ENCODE peak calls at places on chromosomes 6 and 20, in four cellular contexts. One of them, this sample, is unnamed.

GRCh38 chr20:47606414-47607207 is 104.9 kb downstream of the NCOA3 start:
- DNase-seq in fibroblast of lung: no peak
- DNase-seq in foreskin fibroblast: no peak
- DNase-seq in lung: peak; percentile 34
- DNase-seq in this sample: no peak

GRCh38 chr6:37538107-37538506 is 38.4 kb upstream of the CCDC167 start:
- DNase-seq in lung: no peak
- DNase-seq in fibroblast of lung: no peak
- DNase-seq in foreskin fibroblast: peak; percentile 31
- DNase-seq in this sample: peak; percentile 79

GRCh38 chr20:57746832-57747404 is 37.1 kb upstream of the PMEPA1 start:
- DNase-seq in fibroblast of lung: no peak
- DNase-seq in lung: no peak
- DNase-seq in foreskin fibroblast: no peak
- DNase-seq in this sample: no peak

GRCh38 chr20:3227936-3228749 is 10.8 kb downstream of the SLC4A11 start:
- DNase-seq in foreskin fibroblast: no peak
- DNase-seq in lung: no peak
- DNase-seq in fibroblast of lung: no peak
- DNase-seq in this sample: no peak

GRCh38 chr20:16020971-16021370 is 552.3 kb downstream of the KIF16B start:
- DNase-seq in foreskin fibroblast: peak; percentile 70
- DNase-seq in lung: no peak
- DNase-seq in fibroblast of lung: peak; percentile 2
- DNase-seq in this sample: no peak

GRCh38 chr6:2751871-2752270 is 1.1 kb upstream of the MYLK4 start:
- DNase-seq in lung: no peak
- DNase-seq in foreskin fibroblast: no peak
- DNase-seq in fibroblast of lung: no peak
- DNase-seq in this sample: no peak

GRCh38 chr6:22873531-22874136 is 304.3 kb downstream of the HDGFL1 start:
- DNase-seq in foreskin fibroblast: peak; percentile 27
- DNase-seq in fibroblast of lung: peak; percentile 35
- DNase-seq in lung: no peak
- DNase-seq in this sample: no peak

GRCh38 chr6:154122195-154122925 is 83.3 kb downstream of the OPRM1 start:
- DNase-seq in lung: no peak
- DNase-seq in fibroblast of lung: no peak
- DNase-seq in foreskin fibroblast: no peak
- DNase-seq in this sample: no peak

GRCh38 chr6:135555550-135555949 is 58.0 kb upstream of the AHI1 start:
- DNase-seq in fibroblast of lung: no peak
- DNase-seq in lung: no peak
- DNase-seq in foreskin fibroblast: no peak
- DNase-seq in this sample: peak; percentile 25

GRCh38 chr6:20647585-20647984 is 113.3 kb downstream of the CDKAL1 start:
- DNase-seq in foreskin fibroblast: no peak
- DNase-seq in fibroblast of lung: no peak
- DNase-seq in lung: no peak
- DNase-seq in this sample: no peak

GRCh38 chr6:137799950-137800568 is 67.0 kb upstream of the TNFAIP3 start:
- DNase-seq in lung: peak; percentile 41
- DNase-seq in foreskin fibroblast: peak; percentile 71
- DNase-seq in fibroblast of lung: peak; percentile 63
- DNase-seq in this sample: peak; percentile 55

GRCh38 chr6:73388800-73389512 is 5.7 kb upstream of the DDX43 start:
- DNase-seq in fibroblast of lung: peak; percentile 57
- DNase-seq in foreskin fibroblast: peak; percentile 82
- DNase-seq in lung: peak; percentile 66
- DNase-seq in this sample: peak; percentile 78

GRCh38 chr6:105603779-105604592 is 201.1 kb upstream of the PREP start:
- DNase-seq in foreskin fibroblast: peak; percentile 64
- DNase-seq in fibroblast of lung: peak; percentile 95
- DNase-seq in lung: no peak
- DNase-seq in this sample: no peak

GRCh38 chr6:113994934-113995342 is 24.0 kb upstream of the HDAC2 start:
- DNase-seq in foreskin fibroblast: peak; percentile 94
- DNase-seq in fibroblast of lung: peak; percentile 93
- DNase-seq in lung: no peak
- DNase-seq in this sample: peak; percentile 38

GRCh38 chr6:151239603-151240035 is at the start of gene AKAP12:
- DNase-seq in lung: no peak
- DNase-seq in foreskin fibroblast: peak; percentile 74
- DNase-seq in fibroblast of lung: peak; percentile 71
- DNase-seq in this sample: no peak

GRCh38 chr20:20017852-20018245 is 687 bp downstream of the NAA20 start:
- DNase-seq in foreskin fibroblast: no peak
- DNase-seq in fibroblast of lung: no peak
- DNase-seq in lung: no peak
- DNase-seq in this sample: no peak

GRCh38 chr6:87282743-87283142 is 39.6 kb upstream of the SMIM8 start:
- DNase-seq in lung: no peak
- DNase-seq in fibroblast of lung: no peak
- DNase-seq in foreskin fibroblast: peak; percentile 26
- DNase-seq in this sample: no peak

GRCh38 chr6:13445005-13445743 is 42.2 kb downstream of the GFOD1 start:
- DNase-seq in fibroblast of lung: peak; percentile 63
- DNase-seq in foreskin fibroblast: peak; percentile 63
- DNase-seq in lung: peak; percentile 36
- DNase-seq in this sample: no peak

GRCh38 chr6:47679507-47679906 is 18.9 kb upstream of the ADGRF4 start:
- DNase-seq in fibroblast of lung: no peak
- DNase-seq in lung: no peak
- DNase-seq in foreskin fibroblast: no peak
- DNase-seq in this sample: no peak

GRCh38 chr20:42359617-42360016 is 741.4 kb upstream of the CHD6 start:
- DNase-seq in lung: no peak
- DNase-seq in fibroblast of lung: no peak
- DNase-seq in foreskin fibroblast: no peak
- DNase-seq in this sample: no peak

GRCh38 chr6:45431314-45432058 is 53.8 kb upstream of the SUPT3H start:
- DNase-seq in foreskin fibroblast: no peak
- DNase-seq in lung: no peak
- DNase-seq in fibroblast of lung: no peak
- DNase-seq in this sample: no peak

GRCh38 chr6:2852921-2853322 is 11.3 kb upstream of the SERPINB1 start:
- DNase-seq in fibroblast of lung: no peak
- DNase-seq in foreskin fibroblast: no peak
- DNase-seq in lung: no peak
- DNase-seq in this sample: no peak

GRCh38 chr6:54617730-54618129 is 228.8 kb upstream of the FAM83B start:
- DNase-seq in lung: no peak
- DNase-seq in fibroblast of lung: peak; percentile 90
- DNase-seq in foreskin fibroblast: peak; percentile 75
- DNase-seq in this sample: no peak

GRCh38 chr6:137389150-137389664 is 105.0 kb downstream of the OLIG3 start:
- DNase-seq in fibroblast of lung: no peak
- DNase-seq in foreskin fibroblast: no peak
- DNase-seq in lung: no peak
- DNase-seq in this sample: peak; percentile 55

GRCh38 chr6:53483423-53484353 is 61.2 kb downstream of the GCLC start:
- DNase-seq in fibroblast of lung: peak; percentile 27
- DNase-seq in foreskin fibroblast: peak; percentile 57
- DNase-seq in lung: no peak
- DNase-seq in this sample: no peak

GRCh38 chr20:56778765-56779195 is 149.7 kb downstream of the TFAP2C start:
- DNase-seq in lung: no peak
- DNase-seq in foreskin fibroblast: peak; percentile 53
- DNase-seq in fibroblast of lung: peak; percentile 52
- DNase-seq in this sample: no peak

GRCh38 chr6:2841264-2842138 is at the start of gene SERPINB1:
- DNase-seq in fibroblast of lung: peak; percentile 98
- DNase-seq in foreskin fibroblast: peak; percentile 97
- DNase-seq in lung: peak; percentile 92
- DNase-seq in this sample: peak; percentile 78

GRCh38 chr20:32439132-32439829 is 81.2 kb downstream of the ASXL1 start:
- DNase-seq in lung: no peak
- DNase-seq in foreskin fibroblast: peak; percentile 76
- DNase-seq in fibroblast of lung: peak; percentile 29
- DNase-seq in this sample: no peak

GRCh38 chr20:48698507-48699267 is 129.1 kb downstream of the PREX1 start:
- DNase-seq in lung: no peak
- DNase-seq in fibroblast of lung: no peak
- DNase-seq in foreskin fibroblast: no peak
- DNase-seq in this sample: no peak

DNA sequence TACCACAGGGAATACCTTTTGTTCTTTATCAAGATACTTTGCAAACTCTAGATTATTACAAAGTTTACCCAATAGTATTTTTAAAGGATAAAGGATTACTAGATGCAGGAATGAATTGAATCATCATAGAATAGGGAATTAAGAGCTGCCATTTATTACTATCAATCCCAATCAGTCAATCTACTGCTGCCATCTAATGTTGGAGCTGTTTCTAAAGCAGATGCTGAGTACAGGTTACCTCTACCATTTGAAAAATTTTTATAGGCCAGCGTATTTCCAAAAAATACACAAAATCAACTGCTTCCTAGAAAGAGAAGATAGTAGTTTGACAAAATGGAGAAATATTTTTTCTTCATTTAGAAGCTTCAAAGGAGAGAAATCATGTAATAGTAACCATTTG is 520.4 kb downstream of the ADGRB3 start:
- DNase-seq in fibroblast of lung: peak; percentile 23
- DNase-seq in foreskin fibroblast: peak; percentile 9
- DNase-seq in lung: no peak
- DNase-seq in this sample: no peak
- TF ChIP-seq CTCF in fibroblast of lung: no peak
- TF ChIP-seq CTCF in foreskin fibroblast: no peak
- TF ChIP-seq CTCF in lung: no peak
- TF ChIP-seq CTCF in this sample: no peak

DNA sequence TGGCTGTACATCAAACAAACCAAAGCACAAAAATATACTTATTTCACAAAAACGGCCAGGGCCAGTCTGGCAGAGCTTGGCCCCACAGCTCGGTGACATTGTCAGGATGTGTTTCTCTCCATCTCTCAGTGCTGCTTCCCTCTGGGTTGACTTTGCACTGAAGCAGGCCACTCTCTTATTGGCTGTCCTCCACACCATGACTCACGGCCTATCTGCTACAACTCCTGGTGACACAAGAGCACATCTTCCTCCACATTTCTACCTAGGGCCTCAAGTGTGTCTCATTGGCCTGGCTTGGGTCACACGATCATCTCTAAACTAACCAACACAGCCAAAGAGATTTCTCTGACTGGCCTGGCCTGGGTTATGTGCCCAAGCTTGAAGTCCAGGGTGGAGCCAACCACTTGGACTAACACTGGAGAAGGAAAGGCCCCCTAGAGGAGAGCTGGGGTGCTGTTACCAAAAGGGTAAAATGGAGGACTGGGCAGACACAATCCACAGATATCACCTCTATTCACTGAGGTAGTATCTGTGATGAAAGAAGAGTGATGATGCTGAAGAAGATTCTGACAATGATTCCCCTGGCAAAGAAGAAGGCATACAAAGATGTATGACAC is 159.8 kb upstream of the TSHZ2 start:
- DNase-seq in foreskin fibroblast: no peak
- DNase-seq in fibroblast of lung: no peak
- DNase-seq in lung: no peak
- DNase-seq in this sample: no peak
- TF ChIP-seq CTCF in foreskin fibroblast: no peak
- TF ChIP-seq CTCF in fibroblast of lung: no peak
- TF ChIP-seq CTCF in lung: no peak
- TF ChIP-seq CTCF in this sample: no peak

DNA sequence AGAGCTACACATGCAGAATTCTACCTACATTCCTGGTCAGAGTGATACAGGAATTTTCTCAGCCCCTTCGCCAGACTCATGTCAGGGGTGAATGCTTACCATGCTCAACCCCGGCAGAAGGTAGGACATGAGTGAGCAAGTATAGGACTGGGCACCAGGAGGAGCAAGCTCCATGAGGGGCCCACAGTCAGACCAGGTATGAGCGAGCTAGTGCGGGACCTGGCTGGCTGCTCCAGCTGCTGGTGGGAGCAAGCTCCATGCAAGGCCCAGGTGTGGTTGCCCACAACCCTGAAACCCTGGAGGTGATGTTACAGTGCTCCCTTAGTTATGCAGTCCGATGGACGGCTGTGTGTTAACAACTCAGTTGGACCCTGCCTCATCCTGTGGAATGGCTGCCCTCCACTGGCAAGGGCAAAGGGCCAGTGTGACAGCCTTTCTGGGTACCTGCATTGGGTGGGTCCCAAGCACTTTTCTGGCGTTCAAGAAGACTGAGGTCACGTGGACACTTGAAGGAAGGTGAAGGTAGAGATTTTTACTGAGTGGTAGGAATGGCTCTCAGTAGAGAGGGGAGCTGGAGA is 503.5 kb upstream of the CITED2 start:
- DNase-seq in fibroblast of lung: no peak
- DNase-seq in foreskin fibroblast: no peak
- DNase-seq in lung: no peak
- DNase-seq in this sample: no peak
- TF ChIP-seq CTCF in fibroblast of lung: no peak
- TF ChIP-seq CTCF in foreskin fibroblast: no peak
- TF ChIP-seq CTCF in lung: no peak
- TF ChIP-seq CTCF in this sample: no peak

DNA sequence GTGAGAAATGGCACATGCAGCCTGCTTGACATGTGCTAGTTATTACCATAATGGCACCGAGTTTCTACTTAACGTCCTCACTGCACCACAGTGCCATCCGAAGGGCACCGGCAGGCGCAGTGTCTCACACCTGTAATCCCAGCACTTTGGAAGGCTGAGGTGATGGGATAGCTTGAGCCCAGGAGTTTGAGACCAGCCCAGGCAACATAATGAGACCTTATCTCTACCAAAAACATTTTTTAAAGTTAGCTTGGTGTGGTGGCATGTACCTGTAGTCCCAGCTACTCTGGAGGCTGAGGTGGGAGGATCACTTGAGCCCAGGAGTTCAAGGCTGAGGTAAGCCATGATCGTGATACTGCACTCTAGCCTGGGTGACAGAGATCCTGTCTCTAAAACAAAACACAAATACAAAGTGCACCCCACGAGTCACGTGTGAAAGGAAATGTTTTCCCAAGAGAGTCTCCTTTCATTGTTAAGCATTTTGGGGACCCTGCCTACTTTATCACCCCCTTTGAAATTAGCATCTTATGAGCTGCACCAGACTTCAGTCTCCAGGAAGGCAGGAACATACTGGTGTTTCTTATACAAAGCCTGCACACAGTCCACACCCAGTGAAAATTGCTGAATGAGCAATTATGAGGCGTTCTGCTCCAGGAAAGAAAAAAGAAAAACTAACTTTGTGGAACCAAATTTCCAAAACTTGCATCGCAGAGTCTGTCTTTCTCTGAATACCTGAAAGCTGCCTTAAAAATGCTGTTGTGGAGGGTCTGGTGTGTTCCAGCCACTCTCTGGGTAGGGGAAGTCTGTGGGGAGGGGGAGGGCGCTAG is 47.1 kb upstream of the FOXQ1 start:
- DNase-seq in fibroblast of lung: no peak
- DNase-seq in foreskin fibroblast: no peak
- DNase-seq in lung: no peak
- DNase-seq in this sample: no peak
- TF ChIP-seq CTCF in fibroblast of lung: no peak
- TF ChIP-seq CTCF in foreskin fibroblast: no peak
- TF ChIP-seq CTCF in lung: no peak
- TF ChIP-seq CTCF in this sample: no peak

GRCh38 chr6:131262060-131262459 is 126.8 kb downstream of the AKAP7 start:
- DNase-seq in lung: no peak
- DNase-seq in fibroblast of lung: no peak
- DNase-seq in foreskin fibroblast: no peak
- DNase-seq in this sample: no peak
- TF ChIP-seq CTCF in lung: no peak
- TF ChIP-seq CTCF in fibroblast of lung: no peak
- TF ChIP-seq CTCF in foreskin fibroblast: no peak
- TF ChIP-seq CTCF in this sample: no peak